ENCODE peak calls at places on chromosomes 13 and 19, in five cellular contexts. F is neural progenitor cell; U is caudate nucleus; J is stimulated activated CD4-positive, alpha-beta T cell treated with anti-CD3 and anti-CD28 coated beads, Interleukin-1b, Interleukin-23, amount 100 ng/mL, for 24 hours; O is ELF-1. T is an unnamed sample.

GRCh38 chr13:113735194-113735593 is 23.8 kb upstream of the TMEM255B start:
- DNase-seq in U (no peak), F (no peak), J (no peak), O (no peak), T (no peak)

GRCh38 chr19:48190288-48191284 is 20.1 kb downstream of the ZSWIM9 start:
- DNase-seq in U (no peak), J (no peak), F (peak; percentile 81), O (peak; percentile 96), T (peak; percentile 52)

GRCh38 chr13:67390462-67391093 is 160.4 kb upstream of the PCDH9 start:
- DNase-seq in U (no peak), F (no peak), J (no peak), O (no peak), T (no peak)

GRCh38 chr19:11210656-11210928 is 13.2 kb upstream of the KANK2 start:
- DNase-seq in O (no peak), U (no peak), F (no peak), J (no peak), T (no peak)

GRCh38 chr19:44623080-44623479 is 9.7 kb downstream of the IGSF23 start:
- DNase-seq in O (no peak), J (no peak), F (no peak), U (no peak), T (no peak)

GRCh38 chr13:112231451-112232083 is 144.6 kb upstream of the SPACA7 start:
- DNase-seq in U (no peak), F (no peak), J (no peak), O (no peak), T (no peak)

GRCh38 chr19:27974082-27974513 is 1238.9 kb downstream of the UQCRFS1 start:
- DNase-seq in J (no peak), F (peak; percentile 70), O (peak; percentile 42), U (peak; percentile 25), T (no peak)

GRCh38 chr19:45103625-45104319 is 10.8 kb downstream of the PPP1R37 start:
- DNase-seq in J (no peak), O (no peak), U (no peak), F (peak; percentile 94), T (no peak)

GRCh38 chr19:30376826-30377425 is 4.7 kb downstream of the ZNF536 start:
- DNase-seq in F (no peak), U (no peak), J (no peak), O (no peak), T (no peak)

GRCh38 chr13:80458546-80458945 is 117.6 kb upstream of the SPRY2 start:
- DNase-seq in F (no peak), J (no peak), O (no peak), U (no peak), T (no peak)

GRCh38 chr19:40831502-40832430 is 18.5 kb downstream of the CYP2A6 start:
- DNase-seq in U (no peak), O (peak; percentile 33), J (no peak), F (no peak), T (peak; percentile 82)

GRCh38 chr19:5358173-5358800 is 17.7 kb upstream of the PTPRS start:
- DNase-seq in F (peak; percentile 62), J (no peak), O (peak; percentile 32), U (no peak), T (no peak)

GRCh38 chr13:52665325-52665724 is 12.7 kb downstream of the SUGT1 start:
- DNase-seq in F (peak; percentile 23), U (no peak), J (no peak), O (no peak), T (no peak)

GRCh38 chr13:28173793-28174192 is 35.4 kb downstream of the PAN3 start:
- DNase-seq in F (no peak), J (no peak), O (no peak), U (no peak), T (no peak)

GRCh38 chr19:2021453-2022140 is 6.1 kb upstream of the BTBD2 start:
- DNase-seq in J (no peak), O (no peak), F (no peak), U (no peak), T (no peak)

GRCh38 chr19:47729799-47730520 is 15.4 kb upstream of the NOP53 start:
- DNase-seq in F (peak; percentile 82), O (peak; percentile 84), J (no peak), U (peak; percentile 59), T (no peak)

GRCh38 chr13:26718146-26718545 is 42.4 kb downstream of the GPR12 start:
- DNase-seq in U (no peak), J (no peak), F (no peak), O (no peak), T (no peak)

GRCh38 chr13:95603887-95604533 is 40.5 kb downstream of the DZIP1 start:
- DNase-seq in O (no peak), U (no peak), J (no peak), F (no peak), T (no peak)

GRCh38 chr19:35206379-35206778 is 22.2 kb downstream of the FAM187B start:
- DNase-seq in U (no peak), O (no peak), F (no peak), J (no peak), T (no peak)